ENCODE peak calls at places on chromosomes 4 and X, in four cellular contexts. M, Z, N and S are unnamed samples.

GRCh38 chr4:1345905-1346780 is 865 bp upstream of the UVSSA start:
- DNase-seq in M (peak), Z (peak), N (peak), S (peak)

GRCh38 chr4:103994059-103994458 is 274.3 kb upstream of the TACR3 start:
- DNase-seq in Z (no peak), M (no peak), N (no peak), S (no peak)

GRCh38 chrX:153064061-153064460 is 7.8 kb downstream of the PNMA3 start:
- DNase-seq in N (no peak), Z (no peak), M (no peak), S (no peak)

GRCh38 chr4:87416965-87417364 is 5.4 kb upstream of the NUDT9 start:
- DNase-seq in M (no peak), N (no peak), Z (no peak), S (no peak)

GRCh38 chr4:110612631-110613269 is 10.1 kb downstream of the PITX2 start:
- DNase-seq in N (no peak), Z (no peak), M (no peak), S (peak)

GRCh38 chrX:37287741-37288424 is 61.3 kb upstream of the PRRG1 start:
- DNase-seq in Z (no peak), M (no peak), N (no peak), S (no peak)

GRCh38 chr4:5052424-5052702 is 1.1 kb downstream of the STK32B start:
- DNase-seq in M (no peak), Z (no peak), N (peak), S (no peak)

GRCh38 chr4:17687237-17687857 is 72.9 kb downstream of the MED28 start:
- DNase-seq in M (no peak), Z (no peak), N (no peak), S (no peak)

GRCh38 chrX:17922303-17922702 is 61.2 kb upstream of the RAI2 start:
- DNase-seq in N (no peak), M (no peak), Z (no peak), S (no peak)

GRCh38 chrX:8304668-8305067 is 133.6 kb upstream of the VCX2 start:
- DNase-seq in Z (no peak), M (no peak), N (no peak), S (no peak)

GRCh38 chr4:127601029-127601428 is 31.7 kb upstream of the INTU start:
- DNase-seq in N (no peak), Z (no peak), M (no peak), S (no peak)
- TF ChIP-seq CTCF in N (peak), Z (no peak), M (no peak), S (no peak)

DNA sequence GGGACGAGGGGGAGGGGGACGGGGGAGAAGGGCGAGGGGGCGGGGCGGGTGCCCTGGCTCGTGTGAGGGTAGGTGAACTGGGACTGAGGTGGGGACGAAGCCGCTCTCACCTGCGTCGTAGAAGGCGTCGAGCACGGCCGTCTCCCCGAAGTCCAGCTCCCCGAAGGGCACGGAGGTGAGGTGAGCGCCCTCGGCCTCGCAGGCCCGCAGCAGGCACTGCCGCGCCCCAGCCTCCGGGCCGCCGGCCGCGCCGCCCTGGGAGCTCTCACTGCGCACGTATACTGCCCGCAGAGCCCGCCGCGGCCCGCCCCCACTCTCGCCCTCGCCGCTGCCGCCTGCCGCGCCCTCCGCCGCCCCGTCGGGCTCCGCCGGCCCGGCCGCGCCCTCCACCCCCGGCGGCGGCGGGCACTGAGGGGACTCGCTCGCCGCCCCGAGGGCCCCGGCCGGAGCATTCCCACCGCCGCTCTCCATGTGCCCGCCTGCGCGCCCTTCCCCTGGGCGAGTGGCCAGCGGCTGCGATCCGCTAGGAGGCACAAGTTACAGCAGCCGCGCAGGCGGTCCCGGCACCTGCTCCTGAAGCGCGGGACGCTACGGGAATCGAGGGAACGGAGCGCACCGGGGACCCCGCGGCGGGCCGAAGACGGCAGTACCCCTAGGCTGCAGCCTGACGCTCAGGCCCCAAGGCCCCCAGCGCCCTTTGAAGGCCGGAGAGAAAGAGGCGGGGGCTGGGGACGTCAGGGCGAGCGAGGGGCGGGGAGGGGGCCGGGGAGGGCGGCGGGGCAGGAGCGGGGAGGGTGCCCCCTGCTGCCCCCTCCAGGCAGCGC is at the start of gene MAP3K15:
- DNase-seq in M (peak), N (no peak), Z (peak), S (peak)
- TF ChIP-seq CTCF in M (no peak), N (peak), Z (no peak), S (peak)

DNA sequence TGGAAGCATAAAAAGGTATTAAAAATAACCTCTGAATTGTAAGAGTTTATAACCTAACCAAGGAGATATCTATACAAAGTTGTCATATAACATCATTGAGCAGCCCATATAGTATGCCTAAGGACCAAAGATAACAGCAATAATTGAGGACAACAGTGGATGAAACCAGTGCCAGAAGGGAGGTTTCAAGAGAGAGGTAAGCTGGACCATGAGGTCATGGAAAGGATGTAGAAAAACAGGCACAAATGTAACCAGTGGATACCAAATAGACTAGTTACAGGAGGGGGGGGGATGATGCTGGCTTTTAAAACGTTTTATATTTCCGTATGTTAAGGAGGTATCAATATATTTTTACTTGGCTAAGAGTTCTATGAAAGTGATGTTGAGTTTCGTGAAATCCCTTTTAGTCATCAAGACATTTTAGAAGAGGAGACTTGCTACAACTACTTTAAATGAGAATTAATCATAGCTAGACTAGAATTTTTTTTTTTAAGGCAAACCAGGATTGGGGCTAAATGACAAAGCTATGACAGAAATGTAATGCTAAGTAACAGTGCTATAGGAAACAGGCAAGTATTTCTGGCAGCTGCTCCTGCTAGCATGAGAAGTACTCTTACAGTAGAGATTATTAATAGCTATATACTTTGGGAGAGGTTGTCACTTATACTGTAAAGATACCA is 161.1 kb downstream of the FBXW7 start:
- DNase-seq in M (no peak), Z (no peak), N (no peak), S (no peak)
- TF ChIP-seq CTCF in M (no peak), Z (no peak), N (no peak), S (no peak)

DNA sequence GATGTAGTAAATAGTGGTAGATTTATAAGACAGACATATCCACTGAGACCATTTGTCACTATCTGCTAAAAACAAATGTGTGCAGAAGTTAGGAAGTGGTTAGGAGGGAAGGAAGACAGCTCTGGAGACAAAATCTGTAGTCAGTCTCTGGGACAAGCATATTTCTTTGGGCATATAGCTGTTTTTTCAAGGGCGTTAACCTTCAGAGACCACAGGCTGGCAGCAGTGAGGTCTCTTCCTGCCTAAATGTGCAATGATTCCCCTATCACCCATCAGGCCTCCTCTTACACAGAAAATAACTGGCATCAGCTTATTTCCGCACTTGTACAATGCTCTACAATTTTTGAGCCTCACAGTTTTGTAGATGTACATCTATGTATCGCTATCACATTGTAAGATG is 6.5 kb downstream of the TMEM150C start:
- DNase-seq in Z (no peak), M (no peak), N (no peak), S (no peak)
- TF ChIP-seq CTCF in Z (no peak), M (no peak), N (peak), S (no peak)

GRCh38 chrX:103688949-103689348 is 2.5 kb upstream of the MORF4L2 start:
- DNase-seq in M (no peak), Z (no peak), N (peak), S (peak)

GRCh38 chrX:103687696-103688191 is 1.2 kb upstream of the MORF4L2 start:
- DNase-seq in M (peak), N (peak), Z (peak), S (peak)

GRCh38 chrX:103686199-103687072 is at the start of gene MORF4L2:
- DNase-seq in N (peak), Z (peak), M (peak), S (peak)

GRCh38 chrX:103685396-103685795 is 1.1 kb downstream of the MORF4L2 start:
- DNase-seq in M (no peak), N (peak), Z (no peak), S (no peak)

GRCh38 chrX:103687073-103687695 is 685 bp upstream of the MORF4L2 start:
- DNase-seq in N (peak), M (peak), Z (no peak), S (peak)
- TF ChIP-seq CTCF in N (peak), M (peak), Z (no peak), S (peak)